ENCODE peak calls at places on chromosomes 12 and 14, in four cellular contexts. Z, A, S and G are unnamed samples.
A peak's percentile ranks its signal among the peaks of the same experiment; 100 is the strongest.

GRCh38 chr14:98186140-98186539 is 1085.9 kb downstream of the BCL11B start:
- DNase-seq in Z (no peak), A (no peak), S (no peak), G (no peak)

GRCh38 chr12:41919526-41920305 is 225.0 kb downstream of the GXYLT1 start:
- DNase-seq in Z (no peak), A (no peak), S (no peak), G (peak; percentile 9)

GRCh38 chr14:59844414-59844813 is 26.2 kb downstream of the RTN1 start:
- DNase-seq in Z (no peak), A (no peak), S (no peak), G (no peak)

GRCh38 chr14:22450266-22450665 is 138.8 kb downstream of the DAD1 start:
- DNase-seq in Z (no peak), A (no peak), S (no peak), G (no peak)

GRCh38 chr14:101711041-101711861 is 50.3 kb upstream of the PPP2R5C start:
- DNase-seq in Z (peak; percentile 52), A (no peak), S (no peak), G (no peak)

GRCh38 chr12:112590281-112590680 is 171.5 kb downstream of the PTPN11 start:
- DNase-seq in Z (no peak), A (no peak), S (no peak), G (no peak)

GRCh38 chr12:109241936-109242335 is 67.1 kb downstream of the FOXN4 start:
- DNase-seq in Z (no peak), A (no peak), S (no peak), G (no peak)

GRCh38 chr12:57765003-57765697 is 1.7 kb downstream of the CYP27B1 start:
- DNase-seq in Z (peak; percentile 74), A (peak; percentile 57), S (no peak), G (no peak)

GRCh38 chr12:108856428-108857157 is 790 bp downstream of the SSH1 start:
- DNase-seq in Z (peak; percentile 84), A (peak; percentile 66), S (no peak), G (no peak)

GRCh38 chr14:31962920-31963319 is 114.2 kb upstream of the ARHGAP5 start:
- DNase-seq in Z (no peak), A (no peak), S (no peak), G (no peak)

GRCh38 chr14:100109594-100109955 is 44.4 kb downstream of the EVL start:
- DNase-seq in Z (no peak), A (no peak), S (no peak), G (no peak)

GRCh38 chr12:52207895-52208294 is 16.1 kb upstream of the KRT80 start:
- DNase-seq in Z (no peak), A (no peak), S (peak; percentile 27), G (peak; percentile 94)

GRCh38 chr12:3913278-3913677 is 40.1 kb upstream of the PARP11 start:
- DNase-seq in Z (no peak), A (no peak), S (no peak), G (no peak)

GRCh38 chr12:57983150-57983857 is 41.9 kb downstream of the ATP23 start:
- DNase-seq in Z (no peak), A (peak; percentile 13), S (peak; percentile 50), G (peak; percentile 75)

GRCh38 chr14:103719766-103720165 is 4.2 kb downstream of the ZFYVE21 start:
- DNase-seq in Z (no peak), A (no peak), S (no peak), G (no peak)

GRCh38 chr14:76953196-76953945 is 75.1 kb downstream of the IRF2BPL start:
- DNase-seq in Z (peak; percentile 54), A (peak; percentile 43), S (no peak), G (no peak)

GRCh38 chr14:29168149-29168548 is 401.6 kb downstream of the FOXG1 start:
- DNase-seq in Z (no peak), A (no peak), S (no peak), G (no peak)

GRCh38 chr14:85280074-85280473 is 249.9 kb upstream of the FLRT2 start:
- DNase-seq in Z (no peak), A (no peak), S (no peak), G (no peak)

GRCh38 chr14:67674139-67674479 is 323 bp downstream of the VTI1B start:
- DNase-seq in Z (peak; percentile 67), A (peak; percentile 46), S (peak; percentile 75), G (peak; percentile 64)

GRCh38 chr12:29241821-29242591 is 92.9 kb downstream of the FAR2 start:
- DNase-seq in Z (peak; percentile 55), A (no peak), S (no peak), G (peak; percentile 29)

GRCh38 chr12:116999066-116999465 is 88.3 kb downstream of the FBXW8 start:
- DNase-seq in Z (no peak), A (no peak), S (no peak), G (no peak)

GRCh38 chr12:53483225-53483978 is 15.9 kb downstream of the MAP3K12 start:
- DNase-seq in Z (no peak), A (no peak), S (no peak), G (no peak)

GRCh38 chr12:19546027-19546426 is 106.7 kb downstream of the AEBP2 start:
- DNase-seq in Z (no peak), A (no peak), S (no peak), G (peak; percentile 7)

GRCh38 chr14:106694638-106695393 is 1168.4 kb downstream of the TMEM121 start:
- DNase-seq in Z (peak; percentile 92), A (peak; percentile 63), S (no peak), G (no peak)

GRCh38 chr12:28033538-28033915 is 61.0 kb upstream of the PTHLH start:
- DNase-seq in Z (no peak), A (no peak), S (no peak), G (no peak)

GRCh38 chr12:109264095-109264942 is 44.8 kb downstream of the FOXN4 start:
- DNase-seq in Z (peak; percentile 80), A (peak; percentile 19), S (peak; percentile 54), G (peak; percentile 35)

GRCh38 chr12:94042321-94042720 is 106.1 kb upstream of the PLXNC1 start:
- DNase-seq in Z (no peak), A (no peak), S (no peak), G (no peak)

GRCh38 chr14:22255042-22255441 is 334.0 kb downstream of the DAD1 start:
- DNase-seq in Z (no peak), A (no peak), S (no peak), G (peak; percentile 63)